ENCODE peak calls at places on chromosomes 2 and 18, in eight cellular contexts. S is heart left ventricle, C is esophagus squamous epithelium, R is suprapubic skin, N is tibial nerve, H is NB4, G is endothelial cell of umbilical vein, Y is Peyer's patch. V is an unnamed sample.

GRCh38 chr2:112768432-112768831 is 4.0 kb upstream of the CKAP2L start:
- DNase-seq in S (no peak), C (no peak), R (no peak), N (no peak), H (no peak), G (no peak), Y (no peak), V (no peak)

GRCh38 chr2:74379851-74380789 is at the start of gene DCTN1:
- DNase-seq in S (peak), C (no peak), R (no peak), N (no peak), H (no peak), G (peak), Y (peak), V (no peak)

GRCh38 chr2:79982445-79982844 is 322.1 kb downstream of the LRRTM1 start:
- DNase-seq in S (no peak), C (no peak), R (no peak), N (no peak), H (peak), G (no peak), Y (peak), V (no peak)

GRCh38 chr18:56458770-56459450 is 179.5 kb downstream of the TXNL1 start:
- DNase-seq in S (no peak), C (no peak), R (no peak), N (no peak), H (no peak), G (no peak), Y (no peak), V (no peak)

GRCh38 chr2:160592401-160592800 is 98.8 kb upstream of the RBMS1 start:
- DNase-seq in S (no peak), C (no peak), R (no peak), N (no peak), H (no peak), G (no peak), Y (no peak), V (no peak)

GRCh38 chr2:174745142-174745541 is 19.1 kb downstream of the CHRNA1 start:
- DNase-seq in S (no peak), C (no peak), R (no peak), N (no peak), H (no peak), G (no peak), Y (no peak), V (no peak)

GRCh38 chr2:3268705-3269029 is 109.0 kb downstream of the EIPR1 start:
- DNase-seq in S (no peak), C (no peak), R (peak), N (no peak), H (no peak), G (no peak), Y (peak), V (peak)

GRCh38 chr2:168208652-168209051 is 38.7 kb downstream of the STK39 start:
- DNase-seq in S (no peak), C (no peak), R (no peak), N (no peak), H (no peak), G (no peak), Y (no peak), V (no peak)

GRCh38 chr18:35481960-35482366 is 15.8 kb downstream of the INO80C start:
- DNase-seq in S (no peak), C (no peak), R (no peak), N (no peak), H (no peak), G (no peak), Y (no peak), V (no peak)

GRCh38 chr2:8298783-8299182 is 383.1 kb upstream of the ID2 start:
- DNase-seq in S (no peak), C (no peak), R (no peak), N (no peak), H (peak), G (no peak), Y (peak), V (no peak)

GRCh38 chr2:8300905-8301304 is 381.0 kb upstream of the ID2 start:
- DNase-seq in S (no peak), C (no peak), R (no peak), N (no peak), H (no peak), G (no peak), Y (no peak), V (no peak)

GRCh38 chr2:8297376-8298213 is 384.3 kb upstream of the ID2 start:
- DNase-seq in S (no peak), C (no peak), R (no peak), N (no peak), H (no peak), G (no peak), Y (no peak), V (no peak)

GRCh38 chr2:8303322-8303832 is 378.5 kb upstream of the ID2 start:
- DNase-seq in S (peak), C (peak), R (peak), N (peak), H (peak), G (no peak), Y (peak), V (peak)

DNA sequence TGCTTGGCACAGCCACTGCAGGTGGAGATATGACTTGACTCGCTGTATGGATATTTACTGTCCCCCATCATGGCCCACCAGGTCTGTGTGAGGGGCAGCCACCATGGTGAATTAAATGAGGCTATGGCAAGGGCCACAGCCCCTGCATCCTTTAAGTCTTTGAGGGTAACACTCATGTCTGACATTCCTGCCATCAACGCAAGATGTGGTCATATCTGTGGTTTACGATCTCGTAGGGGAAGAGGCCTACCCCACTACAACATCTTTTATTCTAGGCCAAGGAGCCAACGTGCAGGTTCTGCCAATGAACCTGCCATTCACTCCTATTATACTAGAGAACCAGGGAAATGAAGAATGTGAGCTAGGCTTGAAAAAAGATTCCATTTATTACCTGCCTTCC is 381.6 kb upstream of the ID2 start:
- DNase-seq in S (no peak), C (no peak), R (no peak), N (no peak), H (peak), G (no peak), Y (no peak), V (no peak)
- TF ChIP-seq POLR2A in S (no peak), C (no peak), R (no peak), N (no peak), H (no peak), G (no peak), Y (no peak), V (no peak)

GRCh38 chr18:22332590-22332989 is 85.1 kb downstream of the CTAGE1 start:
- DNase-seq in S (no peak), C (no peak), R (no peak), N (no peak), H (peak), G (no peak), Y (no peak), V (no peak)
- TF ChIP-seq CTCF in S (no peak), C (no peak), R (no peak), N (no peak), H (peak), G (no peak), Y (no peak), V (no peak)

GRCh38 chr18:79950440-79951341 is 762 bp downstream of the SLC66A2 start:
- DNase-seq in S (no peak), C (no peak), R (peak), N (no peak), H (peak), G (peak), Y (peak), V (peak)

GRCh38 chr18:79949571-79950439 is 1.6 kb downstream of the SLC66A2 start:
- DNase-seq in S (peak), C (peak), R (peak), N (no peak), H (peak), G (peak), Y (peak), V (peak)

GRCh38 chr18:79952457-79952995 is 1.1 kb upstream of the SLC66A2 start:
- DNase-seq in S (no peak), C (no peak), R (no peak), N (no peak), H (no peak), G (no peak), Y (no peak), V (peak)

GRCh38 chr18:79952996-79953559 is 1.6 kb upstream of the SLC66A2 start:
- DNase-seq in S (no peak), C (no peak), R (peak), N (no peak), H (no peak), G (no peak), Y (peak), V (peak)

GRCh38 chr18:79951545-79952456 is at the start of gene SLC66A2:
- DNase-seq in S (peak), C (peak), R (peak), N (peak), H (peak), G (peak), Y (peak), V (peak)
- TF ChIP-seq POLR2A in S (peak), C (peak), R (no peak), N (peak), H (peak), G (peak), Y (peak), V (peak)

GRCh38 chr18:21191596-21192307 is 50.3 kb upstream of the GREB1L start:
- DNase-seq in S (peak), C (no peak), R (no peak), N (no peak), H (peak), G (peak), Y (peak), V (no peak)
- TF ChIP-seq CTCF in S (peak), C (peak), R (no peak), N (peak), H (peak), G (peak), Y (peak), V (no peak)

GRCh38 chr2:98558852-98559530 is 49.3 kb downstream of the COA5 start:
- DNase-seq in S (no peak), C (no peak), R (no peak), N (no peak), H (no peak), G (no peak), Y (peak), V (peak)

GRCh38 chr2:98561902-98562695 is 46.2 kb downstream of the COA5 start:
- DNase-seq in S (peak), C (no peak), R (no peak), N (no peak), H (no peak), G (no peak), Y (no peak), V (no peak)

GRCh38 chr2:98559581-98559980 is 48.7 kb downstream of the COA5 start:
- DNase-seq in S (no peak), C (no peak), R (no peak), N (no peak), H (no peak), G (no peak), Y (no peak), V (no peak)

GRCh38 chr2:98561018-98561417 is 47.3 kb downstream of the COA5 start:
- DNase-seq in S (no peak), C (no peak), R (no peak), N (no peak), H (no peak), G (no peak), Y (no peak), V (no peak)

DNA sequence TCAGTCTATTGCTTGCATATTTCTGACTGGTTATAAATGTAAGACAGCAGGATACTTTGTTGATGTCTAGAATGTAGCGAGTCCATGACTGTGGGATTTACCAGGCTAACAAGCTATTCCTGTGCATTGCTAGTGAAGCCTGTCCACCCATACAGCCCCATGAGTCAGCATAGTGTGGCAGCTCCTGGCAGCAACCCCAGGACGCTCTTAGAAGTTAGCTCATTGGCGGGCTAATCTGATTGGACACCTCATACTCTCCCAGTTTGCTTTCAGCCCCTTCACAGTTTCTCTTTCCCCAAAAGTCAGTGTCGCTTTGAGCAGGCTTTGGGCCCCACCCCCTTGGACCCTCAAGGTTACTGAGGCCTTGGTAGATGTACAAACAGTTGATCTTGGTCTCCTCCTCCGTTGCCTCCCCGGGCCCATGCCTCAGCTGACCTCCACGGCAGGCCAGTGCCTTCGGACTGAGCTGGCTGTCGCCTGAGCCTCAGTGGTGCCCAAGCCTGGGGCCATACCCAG is 48.0 kb downstream of the COA5 start:
- DNase-seq in S (peak), C (no peak), R (no peak), N (no peak), H (peak), G (peak), Y (no peak), V (no peak)
- TF ChIP-seq POLR2A in S (no peak), C (no peak), R (no peak), N (no peak), H (no peak), G (no peak), Y (no peak), V (no peak)

GRCh38 chr2:64615844-64616536 is 37.7 kb downstream of the SERTAD2 start:
- DNase-seq in S (no peak), C (no peak), R (no peak), N (no peak), H (no peak), G (no peak), Y (no peak), V (no peak)
- TF ChIP-seq CTCF in S (no peak), C (no peak), R (no peak), N (no peak), H (no peak), G (no peak), Y (no peak), V (no peak)

GRCh38 chr2:26298286-26298637 is 47.7 kb upstream of the SELENOI start:
- DNase-seq in S (no peak), C (no peak), R (no peak), N (no peak), H (no peak), G (peak), Y (no peak), V (no peak)

GRCh38 chr2:26299488-26300092 is 46.4 kb upstream of the SELENOI start:
- DNase-seq in S (no peak), C (no peak), R (no peak), N (no peak), H (peak), G (peak), Y (no peak), V (no peak)

GRCh38 chr2:26297061-26297460 is 48.9 kb upstream of the SELENOI start:
- DNase-seq in S (no peak), C (no peak), R (no peak), N (no peak), H (no peak), G (no peak), Y (no peak), V (no peak)

GRCh38 chr2:26300234-26300641 is 45.7 kb upstream of the SELENOI start:
- DNase-seq in S (no peak), C (no peak), R (no peak), N (no peak), H (peak), G (peak), Y (peak), V (no peak)

GRCh38 chr2:26298638-26299393 is 47.1 kb upstream of the SELENOI start:
- DNase-seq in S (no peak), C (no peak), R (no peak), N (no peak), H (no peak), G (peak), Y (peak), V (peak)
- TF ChIP-seq POLR2A in S (no peak), C (peak), R (no peak), N (no peak), H (no peak), G (peak), Y (no peak), V (no peak)

GRCh38 chr18:8461544-8461943 is 147.7 kb upstream of the RAB12 start:
- DNase-seq in S (no peak), C (no peak), R (no peak), N (no peak), H (no peak), G (no peak), Y (no peak), V (no peak)
- TF ChIP-seq CTCF in S (no peak), C (no peak), R (no peak), N (no peak), H (no peak), G (no peak), Y (no peak), V (no peak)

GRCh38 chr2:134453973-134454372 is 200.1 kb downstream of the MGAT5 start:
- DNase-seq in S (peak), C (no peak), R (peak), N (no peak), H (no peak), G (no peak), Y (no peak), V (no peak)

GRCh38 chr2:134455426-134455825 is 201.6 kb downstream of the MGAT5 start:
- DNase-seq in S (peak), C (no peak), R (peak), N (no peak), H (no peak), G (no peak), Y (peak), V (no peak)

GRCh38 chr2:134454426-134454825 is 200.6 kb downstream of the MGAT5 start:
- DNase-seq in S (no peak), C (no peak), R (peak), N (no peak), H (no peak), G (no peak), Y (peak), V (no peak)

GRCh38 chr2:134453476-134453875 is 199.6 kb downstream of the MGAT5 start:
- DNase-seq in S (peak), C (no peak), R (peak), N (no peak), H (no peak), G (no peak), Y (no peak), V (no peak)

GRCh38 chr2:134454931-134455330 is 201.1 kb downstream of the MGAT5 start:
- DNase-seq in S (peak), C (no peak), R (peak), N (no peak), H (no peak), G (no peak), Y (peak), V (no peak)
- TF ChIP-seq POLR2A in S (no peak), C (no peak), R (no peak), N (no peak), H (no peak), G (no peak), Y (no peak), V (no peak)

GRCh38 chr2:85838181-85838580 is 50.6 kb downstream of the ST3GAL5 start:
- DNase-seq in S (no peak), C (no peak), R (no peak), N (no peak), H (peak), G (no peak), Y (no peak), V (no peak)
- TF ChIP-seq CTCF in S (no peak), C (no peak), R (no peak), N (no peak), H (no peak), G (no peak), Y (no peak), V (no peak)

V was measured in spleen.